ENCODE peak calls at places on chromosomes 7 and 10, in ten cellular contexts. A is BE2C, G is upper lobe of right lung, Q is endodermal cell, T is uterus, B is thoracic aorta, U is H1, N is adrenal gland, C is HepG2, E is heart left ventricle. Z is an unnamed sample.

GRCh38 chr10:32068569-32068968 is 12.3 kb upstream of the KIF5B start:
- DNase-seq in N (no peak), T (no peak), Q (no peak), C (no peak), G (no peak), U (no peak), E (no peak), B (no peak), A (no peak), Z (no peak)

GRCh38 chr10:72259491-72260214 is 14.1 kb upstream of the DDIT4 start:
- DNase-seq in C (no peak), Q (no peak), U (no peak), N (no peak), E (no peak), A (peak; percentile 69), B (no peak), G (no peak), T (no peak), Z (peak; percentile 75)

GRCh38 chr10:128908109-128908898 is 558.7 kb upstream of the MGMT start:
- DNase-seq in A (no peak), B (no peak), E (no peak), U (no peak), T (no peak), Q (peak; percentile 59), C (no peak), N (no peak), G (no peak), Z (peak; percentile 20)

GRCh38 chr10:96765406-96766240 is 45.3 kb upstream of the PIK3AP1 start:
- DNase-seq in E (peak; percentile 83), T (no peak), A (peak; percentile 60), U (no peak), Q (peak; percentile 65), C (peak; percentile 62), N (peak; percentile 79), G (peak; percentile 82), B (peak; percentile 12), Z (peak; percentile 44)

GRCh38 chr10:3858051-3858845 is 73.2 kb upstream of the KLF6 start:
- DNase-seq in A (no peak), Q (no peak), E (no peak), C (no peak), B (no peak), N (no peak), G (no peak), T (no peak), U (no peak), Z (no peak)

GRCh38 chr10:86340991-86341260 is 25.7 kb downstream of the GRID1 start:
- DNase-seq in G (no peak), C (no peak), A (no peak), U (no peak), T (no peak), N (no peak), Q (no peak), B (no peak), E (peak; percentile 28), Z (no peak)

GRCh38 chr7:93622036-93622714 is 47.7 kb upstream of the CALCR start:
- DNase-seq in E (no peak), B (no peak), Q (peak; percentile 66), U (no peak), G (no peak), A (peak; percentile 16), T (no peak), N (no peak), C (peak; percentile 20), Z (peak; percentile 71)

GRCh38 chr7:21902240-21902639 is 43.5 kb downstream of the CDCA7L start:
- DNase-seq in E (no peak), C (no peak), A (no peak), G (no peak), N (no peak), T (no peak), Q (no peak), U (no peak), B (no peak), Z (no peak)

GRCh38 chr7:1671876-1672451 is 1.9 kb downstream of the ELFN1 start:
- DNase-seq in N (no peak), G (peak; percentile 54), B (no peak), Q (peak; percentile 45), C (no peak), T (no peak), U (no peak), A (no peak), E (peak; percentile 63), Z (no peak)

GRCh38 chr10:29811751-29812427 is 177.1 kb upstream of the SVIL start:
- DNase-seq in U (no peak), G (no peak), E (no peak), T (peak; percentile 78), N (peak; percentile 79), C (no peak), Q (no peak), A (no peak), B (peak; percentile 62), Z (peak; percentile 73)

GRCh38 chr7:120276720-120277119 is 3.7 kb downstream of the KCND2 start:
- DNase-seq in Q (no peak), A (no peak), T (no peak), E (no peak), N (no peak), U (no peak), G (no peak), B (no peak), C (no peak), Z (no peak)

GRCh38 chr10:65675236-65675635 is 1250.6 kb upstream of the LRRTM3 start:
- DNase-seq in T (no peak), A (no peak), N (no peak), Q (no peak), C (peak; percentile 59), U (no peak), G (no peak), B (no peak), E (no peak), Z (no peak)

GRCh38 chr7:158317238-158318205 is 270.1 kb downstream of the PTPRN2 start:
- DNase-seq in E (no peak), U (peak; percentile 41), T (no peak), B (no peak), N (no peak), C (no peak), A (peak; percentile 44), Q (peak; percentile 90), G (no peak), Z (no peak)
- H3K4me3 ChIP-seq in E (peak overlapping the region; percentile 12), U (no peak overlapping the region), T (no peak overlapping the region), B (no peak overlapping the region), N (no peak overlapping the region), C (no peak overlapping the region), A (peak overlapping the region; percentile 43), Q (no peak overlapping the region), G (no peak overlapping the region), Z (no peak overlapping the region)

GRCh38 chr7:27161214-27161720 is 4.1 kb downstream of the HOXA9 start:
- DNase-seq in Q (no peak), U (no peak), E (peak; percentile 63), N (no peak), G (peak; percentile 68), T (peak; percentile 30), C (no peak), B (no peak), A (no peak), Z (no peak)
- TF ChIP-seq CTCF in Q (no peak), U (no peak), E (no peak), N (no peak), G (no peak), T (no peak), C (no peak), B (no peak), A (no peak), Z (no peak)

DNA sequence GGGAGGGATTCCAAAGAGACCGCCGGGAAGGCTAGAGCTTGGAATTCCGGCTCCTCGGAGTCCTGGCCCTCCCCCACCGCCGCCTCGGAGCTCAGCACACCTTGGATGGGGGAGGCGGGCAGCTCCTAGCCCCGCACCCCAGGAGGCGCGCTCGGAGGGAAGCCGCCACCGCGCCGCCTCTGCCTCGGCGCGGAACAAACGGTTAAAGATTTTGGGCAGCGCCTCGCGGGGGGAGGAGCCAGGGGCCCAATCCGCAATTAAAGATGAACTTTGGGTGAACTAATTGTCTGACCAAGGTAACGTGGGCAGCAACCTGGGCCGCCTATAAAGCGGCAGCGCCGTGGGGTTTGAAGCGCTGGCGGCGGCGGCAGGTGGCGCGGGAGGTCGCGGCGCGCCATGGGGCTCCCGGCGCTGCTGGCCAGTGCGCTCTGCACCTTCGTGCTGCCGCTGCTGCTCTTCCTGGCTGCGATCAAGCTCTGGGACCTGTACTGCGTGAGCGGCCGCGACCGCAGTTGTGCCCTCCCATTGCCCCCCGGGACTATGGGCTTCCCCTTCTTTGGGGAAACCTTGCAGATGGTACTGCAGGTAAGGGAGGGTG is at the start of gene CYP26A1:
- DNase-seq in C (no peak), E (no peak), A (no peak), Q (peak; percentile 93), T (no peak), B (no peak), N (no peak), G (no peak), U (no peak), Z (no peak)
- H3K4me1 ChIP-seq in C (peaks cover 36% of the 10 kb centered on the region), E (peaks cover 7% of the 10 kb centered on the region), A (no peaks in the 10 kb centered on the region), Q (peaks cover 3% of the 10 kb centered on the region), T (no peaks in the 10 kb centered on the region), B (peaks cover 41% of the 10 kb centered on the region), N (peaks cover 45% of the 10 kb centered on the region), G (peaks cover 34% of the 10 kb centered on the region), U (peaks cover 34% of the 10 kb centered on the region), Z (peaks cover 25% of the 10 kb centered on the region)

GRCh38 chr10:5033061-5033770 is 29.6 kb upstream of the AKR1C2 start:
- DNase-seq in B (no peak), N (no peak), T (no peak), G (no peak), C (no peak), E (no peak), A (no peak), U (no peak), Q (no peak), Z (no peak)
- H3K4me3 ChIP-seq in B (no peak overlapping the region), N (no peak overlapping the region), T (no peak overlapping the region), G (no peak overlapping the region), C (no peak overlapping the region), E (no peak overlapping the region), A (no peak overlapping the region), U (no peak overlapping the region), Q (no peak overlapping the region), Z (no peak overlapping the region)

GRCh38 chr10:70035531-70035930 is 17.1 kb upstream of the MACROH2A2 start:
- DNase-seq in Q (no peak), U (no peak), B (no peak), T (no peak), G (no peak), E (no peak), C (no peak), N (no peak), A (no peak), Z (no peak)

GRCh38 chr10:70041016-70041415 is 11.6 kb upstream of the MACROH2A2 start:
- DNase-seq in G (no peak), B (no peak), E (no peak), U (no peak), T (no peak), Q (no peak), A (no peak), C (no peak), N (no peak), Z (peak; percentile 95)

GRCh38 chr10:70034252-70034651 is 18.4 kb upstream of the MACROH2A2 start:
- DNase-seq in B (no peak), G (no peak), E (no peak), A (no peak), N (no peak), Q (no peak), T (no peak), U (no peak), C (no peak), Z (peak; percentile 97)

DNA sequence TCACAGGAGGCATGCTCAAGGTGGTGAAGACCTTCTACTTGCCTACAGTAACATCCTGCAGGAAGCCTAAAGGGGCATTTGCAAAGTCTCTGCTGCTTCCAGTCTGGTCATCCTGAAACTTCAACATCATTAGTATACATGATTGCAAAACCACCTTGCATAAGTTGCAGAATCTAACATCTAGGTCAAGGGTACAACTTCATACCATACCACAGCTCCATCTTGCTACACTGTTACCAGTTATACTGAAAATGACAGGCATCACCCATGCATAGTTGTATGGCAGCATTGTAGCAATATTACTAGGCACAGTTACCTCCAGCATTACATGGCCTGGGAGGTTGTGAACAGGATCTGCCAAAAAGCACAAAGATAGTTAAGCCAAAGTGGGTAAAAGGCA is 13.7 kb upstream of the MACROH2A2 start:
- DNase-seq in C (no peak), E (no peak), B (no peak), A (no peak), U (no peak), N (no peak), Q (no peak), G (no peak), T (no peak), Z (no peak)
- TF ChIP-seq CTCF in C (no peak), E (no peak), B (no peak), A (no peak), U (no peak), N (no peak), Q (no peak), G (no peak), T (no peak), Z (no peak)

Z was measured in A673.